ENCODE peak calls at places on chromosome X, in eight cellular contexts. M is uterus, N is body of pancreas, F is adrenal gland, H is A549, Z is lower leg skin, B is testis, R is transverse colon. O is an unnamed sample.

GRCh38 chrX:104255465-104255864 is 732 bp upstream of the ESX1 start:
- DNase-seq in F (no peak), Z (no peak), B (no peak), N (no peak), M (no peak), R (no peak), H (no peak), O (no peak)

GRCh38 chrX:9789555-9789954 is 3.3 kb downstream of the SHROOM2 start:
- DNase-seq in Z (no peak), B (no peak), H (no peak), N (no peak), M (no peak), R (no peak), F (no peak), O (no peak)

GRCh38 chrX:132266583-132267355 is 47.5 kb upstream of the RAP2C start:
- DNase-seq in F (no peak), N (no peak), Z (no peak), H (no peak), R (no peak), M (no peak), B (no peak), O (no peak)

GRCh38 chrX:28981952-28982351 is 394.7 kb downstream of the IL1RAPL1 start:
- DNase-seq in F (no peak), M (no peak), B (no peak), N (no peak), R (no peak), H (no peak), Z (no peak), O (no peak)

GRCh38 chrX:1386338-1387127 is 5.4 kb downstream of the SLC25A6 start:
- DNase-seq in M (no peak), H (no peak), N (no peak), Z (peak; percentile 83), B (peak; percentile 12), F (no peak), R (no peak), O (no peak)

GRCh38 chrX:20412871-20413486 is 146.3 kb upstream of the RPS6KA3 start:
- DNase-seq in B (peak; percentile 13), Z (no peak), M (no peak), R (peak; percentile 34), N (no peak), H (no peak), F (no peak), O (peak; percentile 1)

GRCh38 chrX:107537815-107538214 is 88.4 kb downstream of the FRMPD3 start:
- DNase-seq in N (peak; percentile 40), M (no peak), Z (no peak), H (peak; percentile 66), R (no peak), F (peak; percentile 22), B (peak; percentile 50), O (no peak)

GRCh38 chrX:149910178-149910695 is 19.1 kb upstream of the HSFX4 start:
- DNase-seq in Z (no peak), H (no peak), B (no peak), R (no peak), F (no peak), M (no peak), N (no peak), O (no peak)

GRCh38 chrX:134821370-134821769 is 163.1 kb upstream of the PLAC1 start:
- DNase-seq in B (no peak), F (no peak), Z (no peak), H (no peak), N (no peak), M (no peak), R (no peak), O (no peak)

GRCh38 chrX:111376897-111377601 is 34.9 kb downstream of the DCX start:
- DNase-seq in N (peak; percentile 19), B (no peak), R (no peak), F (no peak), H (no peak), Z (no peak), M (no peak), O (no peak)

DNA sequence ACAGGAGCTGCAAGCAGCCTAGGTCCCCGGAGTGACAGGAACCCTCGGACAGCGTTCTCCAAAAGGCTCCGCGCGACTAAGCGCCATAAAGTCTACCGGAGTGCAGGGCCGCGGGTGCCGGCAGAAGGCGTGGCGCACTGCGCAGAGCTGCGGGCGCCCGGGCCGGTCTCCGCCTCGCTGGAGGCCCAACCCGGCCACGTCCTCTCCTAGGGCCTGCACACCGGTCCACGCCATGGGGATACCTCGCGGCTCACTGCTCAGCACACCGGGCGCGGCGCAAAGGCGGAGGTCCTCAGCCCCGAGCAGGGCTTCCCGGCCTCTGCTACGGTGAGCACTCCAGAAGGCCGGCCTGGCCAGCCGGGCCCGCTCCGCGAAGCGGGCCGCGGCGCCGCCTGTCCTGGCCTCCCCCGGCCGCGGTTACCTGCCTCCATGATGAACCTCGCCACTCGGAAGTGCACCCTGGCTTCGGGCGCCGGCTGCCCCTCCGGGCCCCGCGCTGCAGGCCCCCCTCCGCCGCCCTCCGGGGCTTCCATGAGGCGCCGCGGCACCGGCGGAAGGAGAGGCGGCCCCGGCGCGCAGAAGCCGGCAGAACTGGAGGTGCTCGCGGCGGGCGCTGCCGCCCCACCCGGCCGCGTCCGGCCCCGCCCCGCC is at the start of gene CCNQ:
- DNase-seq in R (peak; percentile 36), B (no peak), H (peak; percentile 32), F (no peak), M (no peak), Z (no peak), N (peak; percentile 37), O (peak; percentile 25)
- TF ChIP-seq POLR2A in R (peak; percentile 14), B (no peak), H (peak; percentile 50), F (peak; percentile 61), M (peak; percentile 20), Z (no peak), N (peak; percentile 33), O (peak; percentile 62)

GRCh38 chrX:119236599-119237525 is 777 bp downstream of the PGRMC1 start:
- DNase-seq in F (peak; percentile 38), N (peak; percentile 62), B (peak; percentile 37), H (peak; percentile 51), M (peak; percentile 32), Z (peak; percentile 86), R (peak; percentile 50), O (peak; percentile 18)

GRCh38 chrX:119234931-119235555 is 1.0 kb upstream of the PGRMC1 start:
- DNase-seq in N (no peak), Z (no peak), B (no peak), R (no peak), M (peak; percentile 40), H (no peak), F (no peak), O (no peak)

GRCh38 chrX:119237526-119238035 is 1.5 kb downstream of the PGRMC1 start:
- DNase-seq in H (no peak), R (no peak), Z (no peak), F (no peak), M (no peak), N (no peak), B (no peak), O (no peak)

GRCh38 chrX:119238557-119238956 is 2.5 kb downstream of the PGRMC1 start:
- DNase-seq in H (no peak), B (no peak), R (no peak), N (no peak), Z (no peak), F (no peak), M (no peak), O (no peak)

GRCh38 chrX:119235872-119236598 is at the start of gene PGRMC1:
- DNase-seq in M (peak; percentile 80), F (peak; percentile 80), Z (peak; percentile 96), R (peak; percentile 84), N (peak; percentile 81), H (peak; percentile 83), B (peak; percentile 83), O (peak; percentile 73)
- TF ChIP-seq POLR2A in M (peak; percentile 86), F (peak; percentile 81), Z (no peak), R (peak; percentile 91), N (peak; percentile 80), H (peak; percentile 96), B (peak; percentile 35), O (no peak)

DNA sequence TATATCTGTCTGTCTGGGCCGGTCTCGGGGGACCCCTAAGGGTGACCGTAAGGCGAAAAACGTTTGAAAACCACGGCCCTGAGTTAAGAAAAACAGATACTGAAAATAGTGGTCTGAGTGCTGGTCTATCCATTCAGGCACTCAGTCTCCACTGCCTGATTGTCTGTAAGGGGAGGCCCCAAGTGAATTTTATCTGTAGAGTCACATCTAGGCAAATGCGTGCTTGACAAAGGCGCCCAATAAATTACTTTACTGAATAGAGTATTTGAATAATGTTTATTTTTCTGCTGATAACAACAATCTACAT is 461 bp downstream of the HNRNPH2 start:
- DNase-seq in B (no peak), Z (no peak), H (no peak), F (no peak), N (no peak), M (no peak), R (no peak), O (no peak)
- TF ChIP-seq POLR2A in B (no peak), Z (no peak), H (no peak), F (no peak), N (no peak), M (no peak), R (no peak), O (no peak)

DNA sequence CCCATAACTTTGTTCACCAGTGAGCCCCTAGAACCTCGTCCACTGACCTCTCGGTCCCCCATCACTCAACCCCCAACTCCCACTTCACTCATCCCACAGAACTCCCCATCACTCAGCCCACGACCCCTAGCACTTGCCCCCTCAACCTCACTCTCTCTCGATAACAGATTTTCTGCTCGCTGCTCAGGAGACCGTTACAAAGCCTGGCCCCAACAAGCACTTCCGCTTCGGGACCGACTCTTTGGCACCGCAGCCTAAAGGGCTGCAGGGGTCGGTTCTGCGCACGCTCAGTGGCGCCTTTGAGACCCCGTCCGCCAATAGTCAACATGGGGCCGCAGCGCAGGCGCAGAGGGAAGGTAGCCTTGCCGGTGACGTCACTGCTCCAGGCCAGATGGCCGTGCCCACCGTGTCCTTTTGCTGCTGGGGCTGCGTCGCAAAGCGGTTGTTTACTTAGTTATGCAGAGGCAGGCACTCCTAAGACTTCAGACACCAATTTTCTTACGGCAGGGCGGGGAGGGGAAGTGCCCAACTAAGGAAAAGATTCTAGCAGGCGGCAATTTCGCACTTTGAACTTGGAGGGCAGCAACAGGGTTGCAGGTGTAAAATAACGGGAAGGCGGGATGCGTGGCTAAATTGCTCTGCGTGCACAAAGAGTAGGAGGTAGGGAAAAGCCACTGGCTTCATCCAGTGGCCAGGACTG is at the start of gene ZNF182:
- DNase-seq in F (peak; percentile 86), N (peak; percentile 97), H (peak; percentile 94), M (peak; percentile 92), B (peak; percentile 93), Z (peak; percentile 98), R (peak; percentile 94), O (peak; percentile 96)
- TF ChIP-seq POLR2A in F (peak; percentile 32), N (peak; percentile 29), H (peak; percentile 65), M (peak; percentile 61), B (no peak), Z (no peak), R (peak; percentile 62), O (peak; percentile 73)

DNA sequence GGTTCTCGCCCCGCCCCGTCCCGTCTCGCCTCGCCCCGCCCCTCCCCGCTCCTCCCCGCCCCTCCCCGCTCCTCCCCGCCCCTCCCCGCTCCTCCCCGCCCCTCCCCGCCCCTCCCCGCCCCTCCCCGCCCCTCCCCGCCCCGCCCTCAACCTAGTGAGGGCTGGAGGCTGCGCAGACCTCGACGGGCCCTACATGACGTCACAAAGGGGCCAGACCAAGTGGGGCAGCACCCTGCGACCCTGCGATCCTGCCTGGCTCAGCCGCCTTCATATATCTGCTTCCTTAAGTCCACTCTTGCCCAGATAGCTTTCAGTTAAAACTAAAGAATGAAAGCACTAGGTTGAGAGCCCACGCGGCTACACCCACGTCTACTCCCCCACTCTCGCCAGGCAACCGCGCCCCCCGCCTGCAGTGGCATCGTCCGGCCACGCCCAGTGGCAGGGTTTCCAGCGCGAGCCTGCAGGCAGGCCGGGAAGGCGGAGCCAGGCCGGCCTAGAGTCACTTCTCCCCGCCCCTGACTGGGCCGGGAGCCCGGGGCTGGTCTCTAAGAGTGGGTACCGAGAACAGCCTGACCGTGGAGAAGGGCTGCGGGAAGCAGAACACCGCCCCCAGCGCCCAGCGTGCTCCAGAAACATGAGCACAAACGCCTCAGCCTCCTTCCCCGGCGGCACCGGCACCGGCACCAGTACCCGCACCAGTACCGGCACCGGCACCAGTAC is 1.5 kb upstream of the MAOA start:
- DNase-seq in F (peak; percentile 91), M (peak; percentile 93), H (peak; percentile 92), R (peak; percentile 93), Z (peak; percentile 97), B (peak; percentile 93), N (peak; percentile 96), O (peak; percentile 94)
- TF ChIP-seq POLR2A in F (peak; percentile 55), M (peak; percentile 89), H (peak; percentile 47), R (peak; percentile 79), Z (no peak), B (peak; percentile 17), N (peak; percentile 68), O (peak; percentile 56)

O was measured in thyroid gland.